ENCODE peak calls at places on chromosomes 2 and 18, in five cellular contexts. W is A549; M is CD8-positive, alpha-beta memory T cell; L is IMR-90; V is sigmoid colon. F is an unnamed sample.

GRCh38 chr2:9256570-9257043 is 50.0 kb downstream of the ASAP2 start:
- DNase-seq in M (no peak), L (no peak), W (no peak), V (no peak), F (no peak)

GRCh38 chr2:190722061-190722759 is 73.3 kb downstream of the NAB1 start:
- DNase-seq in L (no peak), M (no peak), V (no peak), W (no peak), F (no peak)

GRCh38 chr2:126936219-126936618 is 37.5 kb downstream of the TEX51 start:
- DNase-seq in L (no peak), M (no peak), W (no peak), V (no peak), F (no peak)

GRCh38 chr2:231223458-231223970 is 25.1 kb downstream of the ARMC9 start:
- DNase-seq in M (no peak), V (peak), W (no peak), L (peak), F (no peak)

GRCh38 chr2:47023332-47023731 is 107.7 kb upstream of the MCFD2 start:
- DNase-seq in M (no peak), W (no peak), V (no peak), L (no peak), F (no peak)

GRCh38 chr2:50859110-50859509 is 172.8 kb downstream of the NRXN1 start:
- DNase-seq in V (no peak), L (no peak), M (no peak), W (no peak), F (no peak)

GRCh38 chr2:64845273-64845905 is 143.8 kb upstream of the SLC1A4 start:
- DNase-seq in V (no peak), M (no peak), W (no peak), L (no peak), F (no peak)

GRCh38 chr2:149329068-149329467 is 1.3 kb upstream of the LYPD6 start:
- DNase-seq in W (no peak), V (no peak), L (no peak), M (no peak), F (no peak)

GRCh38 chr2:24253303-24253919 is 78.6 kb downstream of the FAM228A start:
- DNase-seq in L (peak), V (no peak), W (peak), M (no peak), F (no peak)

GRCh38 chr2:168801456-168801855 is 981 bp upstream of the NOSTRIN start:
- DNase-seq in L (no peak), M (no peak), W (no peak), V (no peak), F (no peak)

GRCh38 chr2:31284107-31284506 is 50.2 kb downstream of the EHD3 start:
- DNase-seq in V (no peak), W (no peak), L (no peak), M (no peak), F (no peak)

GRCh38 chr2:31287681-31288080 is 53.7 kb downstream of the EHD3 start:
- DNase-seq in M (no peak), W (no peak), V (no peak), L (peak), F (no peak)

GRCh38 chr2:31282634-31283033 is 48.7 kb downstream of the EHD3 start:
- DNase-seq in L (no peak), W (no peak), V (no peak), M (no peak), F (no peak)

GRCh38 chr2:31286230-31286629 is 52.3 kb downstream of the EHD3 start:
- DNase-seq in V (no peak), L (no peak), W (no peak), M (no peak), F (no peak)

GRCh38 chr2:31286961-31287550 is 53.1 kb downstream of the EHD3 start:
- DNase-seq in M (no peak), V (no peak), W (no peak), L (no peak), F (no peak)
- H3K27ac ChIP-seq in M (no peak), V (no peak), W (no peak), L (no peak), F (no peak)

GRCh38 chr18:79030680-79031079 is 38.5 kb upstream of the ATP9B start:
- DNase-seq in V (no peak), M (no peak), W (no peak), L (no peak), F (no peak)
- H3K27ac ChIP-seq in V (no peak), M (no peak), W (no peak), L (no peak), F (no peak)

GRCh38 chr2:223056656-223057418 is 4.8 kb downstream of the KCNE4 start:
- DNase-seq in L (peak), V (no peak), W (no peak), M (no peak), F (no peak)

GRCh38 chr2:223055836-223056235 is 3.8 kb downstream of the KCNE4 start:
- DNase-seq in V (peak), L (no peak), M (no peak), W (no peak), F (no peak)

GRCh38 chr2:223054193-223054781 is 2.3 kb downstream of the KCNE4 start:
- DNase-seq in M (no peak), L (peak), W (no peak), V (peak), F (peak)

GRCh38 chr2:223053431-223054192 is 1.6 kb downstream of the KCNE4 start:
- DNase-seq in M (no peak), V (no peak), W (no peak), L (no peak), F (peak)

DNA sequence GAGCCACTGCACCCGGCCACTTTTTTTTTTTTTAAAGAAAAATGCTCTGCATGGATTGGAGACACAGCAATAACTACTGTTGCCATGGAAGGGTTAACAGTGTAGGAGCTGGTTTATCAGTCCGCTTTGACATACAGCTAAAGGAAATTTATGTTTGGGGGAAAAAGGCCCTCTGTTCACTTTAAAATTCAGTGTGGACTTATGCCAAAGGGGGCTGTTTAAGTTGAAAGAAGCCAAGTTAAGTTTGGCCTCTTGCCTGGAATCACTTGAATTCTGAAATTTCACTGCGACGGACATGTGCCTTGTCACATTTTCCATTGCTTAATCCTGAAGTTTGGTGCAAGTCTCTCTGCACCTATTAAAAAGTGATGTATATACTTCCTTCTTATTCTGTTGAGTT is 3.1 kb downstream of the KCNE4 start:
- DNase-seq in W (no peak), M (no peak), L (peak), V (no peak), F (no peak)
- H3K27ac ChIP-seq in W (no peak), M (no peak), L (no peak), V (peak), F (peak)

GRCh38 chr2:187478719-187479118 is 30.7 kb upstream of the CALCRL start:
- DNase-seq in V (no peak), W (no peak), L (peak), M (no peak), F (no peak)
- H3K27ac ChIP-seq in V (no peak), W (no peak), L (no peak), M (no peak), F (no peak)

GRCh38 chr2:69796199-69796598 is 33.3 kb upstream of the GMCL1 start:
- DNase-seq in W (no peak), M (no peak), V (no peak), L (no peak), F (no peak)

GRCh38 chr2:69798909-69799526 is 30.4 kb upstream of the GMCL1 start:
- DNase-seq in W (no peak), L (peak), V (no peak), M (no peak), F (no peak)

GRCh38 chr2:69798466-69798908 is 31.0 kb upstream of the GMCL1 start:
- DNase-seq in V (peak), M (no peak), L (peak), W (no peak), F (no peak)

GRCh38 chr2:69797235-69797634 is 32.2 kb upstream of the GMCL1 start:
- DNase-seq in M (no peak), W (no peak), L (no peak), V (no peak), F (no peak)

GRCh38 chr2:69797836-69798465 is 31.5 kb upstream of the GMCL1 start:
- DNase-seq in W (no peak), V (no peak), M (no peak), L (no peak), F (no peak)
- H3K27ac ChIP-seq in W (peak), V (peak), M (no peak), L (no peak), F (peak)

GRCh38 chr18:53457068-53457467 is 767.4 kb downstream of the MBD2 start:
- DNase-seq in M (no peak), L (no peak), W (no peak), V (no peak), F (no peak)

GRCh38 chr18:53458266-53458665 is 766.2 kb downstream of the MBD2 start:
- DNase-seq in V (no peak), L (no peak), M (no peak), W (no peak), F (no peak)

GRCh38 chr18:53458944-53459580 is 765.4 kb downstream of the MBD2 start:
- DNase-seq in M (no peak), W (no peak), L (no peak), V (no peak), F (no peak)
- H3K27ac ChIP-seq in M (no peak), W (no peak), L (no peak), V (no peak), F (no peak)